ENCODE peak calls at places on chromosomes 16 and 17, in eight cellular contexts. Z is progenitor cell of endocrine pancreas; N is dorsolateral prefrontal cortex; G is substantia nigra; S is stimulated activated CD8-positive, alpha-beta memory T cell treated with anti-CD3 and anti-CD28 coated beads, Interleukin-4, amount 100 ng/mL, for 4 hours; C is AG10803; H is BE2C; L is RWPE1. P is an unnamed sample.

GRCh38 chr17:10171581-10171981 is 26.8 kb downstream of the GAS7 start:
- DNase-seq in G (no peak), C (peak), S (no peak), N (no peak), L (no peak), H (no peak), Z (no peak), P (no peak)

GRCh38 chr17:75819723-75820410 is 24.3 kb downstream of the UNC13D start:
- DNase-seq in S (no peak), Z (no peak), H (no peak), N (no peak), C (no peak), G (no peak), L (no peak), P (no peak)

GRCh38 chr17:48253976-48254375 is 146.4 kb downstream of the SNX11 start:
- DNase-seq in H (no peak), S (no peak), G (no peak), L (no peak), Z (no peak), C (no peak), N (no peak), P (no peak)

GRCh38 chr17:80476877-80477646 is 655 bp upstream of the NPTX1 start:
- DNase-seq in C (no peak), S (no peak), Z (no peak), H (no peak), G (no peak), N (no peak), L (no peak), P (no peak)

GRCh38 chr16:53456625-53457024 is 22.4 kb downstream of the RBL2 start:
- DNase-seq in N (no peak), S (no peak), C (no peak), L (no peak), Z (no peak), G (no peak), H (no peak), P (peak)

GRCh38 chr17:44543213-44543904 is 13.9 kb upstream of the FZD2 start:
- DNase-seq in N (no peak), G (no peak), H (no peak), C (peak), L (peak), S (no peak), Z (no peak), P (no peak)

GRCh38 chr17:45703348-45703747 is 80.8 kb upstream of the CRHR1 start:
- DNase-seq in H (no peak), L (no peak), C (no peak), G (no peak), S (no peak), N (no peak), Z (no peak), P (no peak)

GRCh38 chr17:38601539-38602351 is 4.0 kb downstream of the SRCIN1 start:
- DNase-seq in H (peak), S (no peak), L (no peak), N (no peak), G (no peak), Z (no peak), C (no peak), P (no peak)